ENCODE peak calls at places on chromosome 2, in seven cellular contexts. One of them, this sample, is unnamed. For H3K27me3, the result is how much of the 10 kb centered on the place peaks cover.

GRCh38 chr2:176997074-176997791 is 215.4 kb upstream of the HNRNPA3 start:
- DNase-seq in cardiac muscle cell: no peak
- DNase-seq in left lung: no peak
- DNase-seq in IMR-90: peak
- DNase-seq in psoas muscle: no peak
- DNase-seq in transverse colon: peak
- DNase-seq in endodermal cell: no peak
- DNase-seq in this sample: no peak

GRCh38 chr2:59754336-59754735 is 799.1 kb downstream of the BCL11A start:
- DNase-seq in cardiac muscle cell: peak
- DNase-seq in left lung: no peak
- DNase-seq in IMR-90: no peak
- DNase-seq in psoas muscle: no peak
- DNase-seq in transverse colon: no peak
- DNase-seq in endodermal cell: peak
- DNase-seq in this sample: no peak

GRCh38 chr2:182248362-182248761 is 178.5 kb downstream of the PDE1A start:
- DNase-seq in cardiac muscle cell: no peak
- DNase-seq in left lung: no peak
- DNase-seq in IMR-90: no peak
- DNase-seq in psoas muscle: no peak
- DNase-seq in transverse colon: no peak
- DNase-seq in endodermal cell: no peak
- DNase-seq in this sample: no peak

GRCh38 chr2:98134138-98134537 is 47.2 kb downstream of the VWA3B start:
- DNase-seq in cardiac muscle cell: no peak
- DNase-seq in left lung: peak
- DNase-seq in IMR-90: no peak
- DNase-seq in psoas muscle: no peak
- DNase-seq in transverse colon: no peak
- DNase-seq in endodermal cell: peak
- DNase-seq in this sample: no peak

GRCh38 chr2:168185583-168186274 is 61.7 kb downstream of the STK39 start:
- DNase-seq in cardiac muscle cell: no peak
- DNase-seq in left lung: no peak
- DNase-seq in IMR-90: no peak
- DNase-seq in psoas muscle: no peak
- DNase-seq in transverse colon: no peak
- DNase-seq in endodermal cell: no peak
- DNase-seq in this sample: no peak

GRCh38 chr2:200794143-200794542 is 17.6 kb upstream of the BZW1 start:
- DNase-seq in cardiac muscle cell: no peak
- DNase-seq in left lung: no peak
- DNase-seq in IMR-90: no peak
- DNase-seq in psoas muscle: no peak
- DNase-seq in transverse colon: no peak
- DNase-seq in endodermal cell: no peak
- DNase-seq in this sample: no peak

GRCh38 chr2:130827502-130828251 is 9.0 kb upstream of the ARHGEF4 start:
- DNase-seq in cardiac muscle cell: no peak
- DNase-seq in left lung: no peak
- DNase-seq in IMR-90: peak
- DNase-seq in psoas muscle: no peak
- DNase-seq in transverse colon: no peak
- DNase-seq in endodermal cell: peak
- DNase-seq in this sample: no peak

GRCh38 chr2:173290046-173290445 is 64.6 kb upstream of the CDCA7 start:
- DNase-seq in cardiac muscle cell: no peak
- DNase-seq in left lung: no peak
- DNase-seq in IMR-90: peak
- DNase-seq in psoas muscle: no peak
- DNase-seq in transverse colon: no peak
- DNase-seq in endodermal cell: no peak
- DNase-seq in this sample: no peak

GRCh38 chr2:227697013-227697412 is 20.8 kb downstream of the SLC19A3 start:
- DNase-seq in cardiac muscle cell: no peak
- DNase-seq in left lung: no peak
- DNase-seq in IMR-90: no peak
- DNase-seq in psoas muscle: no peak
- DNase-seq in transverse colon: no peak
- DNase-seq in endodermal cell: no peak
- DNase-seq in this sample: no peak

GRCh38 chr2:28643324-28643723 is 108.3 kb upstream of the PPP1CB start:
- DNase-seq in cardiac muscle cell: no peak
- DNase-seq in left lung: no peak
- DNase-seq in IMR-90: no peak
- DNase-seq in psoas muscle: no peak
- DNase-seq in transverse colon: no peak
- DNase-seq in endodermal cell: no peak
- DNase-seq in this sample: no peak

GRCh38 chr2:79831919-79832318 is 319.1 kb downstream of the CTNNA2 start:
- DNase-seq in cardiac muscle cell: no peak
- DNase-seq in left lung: no peak
- DNase-seq in IMR-90: no peak
- DNase-seq in psoas muscle: no peak
- DNase-seq in transverse colon: no peak
- DNase-seq in endodermal cell: no peak
- DNase-seq in this sample: no peak

GRCh38 chr2:65153515-65153914 is 23.6 kb upstream of the RAB1A start:
- DNase-seq in cardiac muscle cell: no peak
- DNase-seq in left lung: no peak
- DNase-seq in IMR-90: peak
- DNase-seq in psoas muscle: no peak
- DNase-seq in transverse colon: no peak
- DNase-seq in endodermal cell: no peak
- DNase-seq in this sample: no peak

GRCh38 chr2:235223011-235223410 is 270.8 kb upstream of the AGAP1 start:
- DNase-seq in cardiac muscle cell: no peak
- DNase-seq in left lung: no peak
- DNase-seq in IMR-90: no peak
- DNase-seq in psoas muscle: no peak
- DNase-seq in transverse colon: no peak
- DNase-seq in endodermal cell: no peak
- DNase-seq in this sample: no peak

GRCh38 chr2:44965684-44966083 is 24.2 kb downstream of the SIX3 start:
- DNase-seq in cardiac muscle cell: no peak
- DNase-seq in left lung: peak
- DNase-seq in IMR-90: no peak
- DNase-seq in psoas muscle: no peak
- DNase-seq in transverse colon: no peak
- DNase-seq in endodermal cell: no peak
- DNase-seq in this sample: no peak

GRCh38 chr2:63058149-63058741 is 7.6 kb downstream of the OTX1 start:
- DNase-seq in cardiac muscle cell: no peak
- DNase-seq in left lung: no peak
- DNase-seq in IMR-90: peak
- DNase-seq in psoas muscle: peak
- DNase-seq in transverse colon: peak
- DNase-seq in endodermal cell: peak
- DNase-seq in this sample: no peak

GRCh38 chr2:150410809-150411208 is 76.7 kb downstream of the RND3 start:
- DNase-seq in cardiac muscle cell: peak
- DNase-seq in left lung: no peak
- DNase-seq in IMR-90: peak
- DNase-seq in psoas muscle: no peak
- DNase-seq in transverse colon: no peak
- DNase-seq in endodermal cell: peak
- DNase-seq in this sample: no peak

GRCh38 chr2:235666240-235666781 is 172.5 kb downstream of the AGAP1 start:
- DNase-seq in cardiac muscle cell: peak
- DNase-seq in left lung: no peak
- DNase-seq in IMR-90: peak
- DNase-seq in psoas muscle: no peak
- DNase-seq in transverse colon: no peak
- DNase-seq in endodermal cell: peak
- DNase-seq in this sample: no peak

GRCh38 chr2:190927257-190927656 is 46.6 kb downstream of the GLS start:
- DNase-seq in cardiac muscle cell: no peak
- DNase-seq in left lung: no peak
- DNase-seq in IMR-90: peak
- DNase-seq in psoas muscle: no peak
- DNase-seq in transverse colon: no peak
- DNase-seq in endodermal cell: peak
- DNase-seq in this sample: no peak

GRCh38 chr2:213980883-213981282 is 430.0 kb upstream of the VWC2L start:
- DNase-seq in cardiac muscle cell: no peak
- DNase-seq in left lung: no peak
- DNase-seq in IMR-90: peak
- DNase-seq in psoas muscle: no peak
- DNase-seq in transverse colon: no peak
- DNase-seq in endodermal cell: no peak
- DNase-seq in this sample: no peak

DNA sequence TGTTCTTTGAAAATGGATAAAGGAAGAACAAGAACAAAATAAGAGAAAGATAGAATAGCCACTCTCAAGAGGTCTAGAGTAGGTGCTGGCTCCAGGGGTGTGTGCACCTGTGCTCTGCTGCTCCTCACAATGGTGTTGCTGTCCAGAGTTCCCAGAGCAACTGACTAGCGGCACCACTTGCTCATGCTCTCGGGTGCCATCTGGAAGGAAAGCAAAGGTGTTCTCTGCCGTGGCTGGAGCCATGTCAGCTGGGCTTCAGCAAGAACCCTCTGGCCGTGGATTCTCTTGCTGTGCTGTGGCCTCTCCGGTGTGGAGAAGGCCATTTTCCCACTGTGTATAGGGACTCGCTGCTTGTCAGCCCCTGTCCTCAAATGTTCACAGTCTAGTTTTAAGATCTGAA is 114.6 kb upstream of the TEX51 start:
- DNase-seq in cardiac muscle cell: peak
- DNase-seq in left lung: peak
- DNase-seq in IMR-90: no peak
- DNase-seq in psoas muscle: no peak
- DNase-seq in transverse colon: no peak
- DNase-seq in endodermal cell: no peak
- DNase-seq in this sample: no peak
- H3K27me3 ChIP-seq in cardiac muscle cell: under half
- H3K27me3 ChIP-seq in left lung: under half
- H3K27me3 ChIP-seq in IMR-90: under half
- H3K27me3 ChIP-seq in psoas muscle: under half
- H3K27me3 ChIP-seq in transverse colon: under half
- H3K27me3 ChIP-seq in endodermal cell: under half
- H3K27me3 ChIP-seq in this sample: under half

DNA sequence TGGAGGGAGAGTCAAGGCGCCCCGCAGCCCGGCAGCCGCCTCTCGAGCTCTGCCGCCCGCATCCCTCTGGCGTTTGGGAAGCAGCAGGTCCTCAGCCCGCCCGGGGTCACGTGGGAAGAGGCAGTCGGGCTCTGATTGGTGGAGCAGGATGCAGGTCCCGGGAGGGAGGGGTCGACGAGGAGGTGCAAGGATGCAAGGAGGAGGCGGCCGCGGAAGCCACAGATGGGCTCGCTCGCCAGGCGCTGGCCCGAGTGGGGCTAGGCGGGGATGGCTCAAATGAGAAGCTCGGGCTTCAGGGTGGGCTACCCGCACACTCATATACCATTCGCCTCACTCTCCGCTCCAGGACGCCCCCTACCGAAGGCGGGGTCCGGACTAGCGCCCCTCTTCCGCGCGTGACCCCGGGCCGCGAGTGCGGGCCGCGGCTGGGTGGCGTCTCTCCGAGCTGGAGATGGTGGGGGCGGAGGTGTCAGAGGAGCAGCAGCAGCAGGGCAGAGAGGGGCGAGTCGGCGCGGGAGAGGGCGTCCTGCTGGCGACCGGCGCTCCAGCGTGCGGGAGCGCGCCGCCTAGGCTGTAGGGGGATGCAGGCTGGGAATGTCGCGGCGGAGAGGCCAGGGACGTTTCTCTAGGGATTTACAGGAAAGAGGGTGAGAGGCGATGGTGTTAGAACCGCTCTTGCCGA is at the start of gene TMEFF2:
- DNase-seq in cardiac muscle cell: peak
- DNase-seq in left lung: peak
- DNase-seq in IMR-90: peak
- DNase-seq in psoas muscle: peak
- DNase-seq in transverse colon: peak
- DNase-seq in endodermal cell: peak
- DNase-seq in this sample: no peak
- TF ChIP-seq CTCF in cardiac muscle cell: peak
- TF ChIP-seq CTCF in left lung: no peak
- TF ChIP-seq CTCF in IMR-90: peak
- TF ChIP-seq CTCF in psoas muscle: no peak
- TF ChIP-seq CTCF in transverse colon: no peak
- TF ChIP-seq CTCF in endodermal cell: peak
- TF ChIP-seq CTCF in this sample: no peak

GRCh38 chr2:239429473-239430350 is 28.9 kb upstream of the HDAC4 start:
- DNase-seq in cardiac muscle cell: no peak
- DNase-seq in left lung: no peak
- DNase-seq in IMR-90: peak
- DNase-seq in psoas muscle: no peak
- DNase-seq in transverse colon: no peak
- DNase-seq in endodermal cell: peak
- DNase-seq in this sample: no peak
- H3K27me3 ChIP-seq in cardiac muscle cell: under half
- H3K27me3 ChIP-seq in left lung: under half
- H3K27me3 ChIP-seq in IMR-90: under half
- H3K27me3 ChIP-seq in psoas muscle: under half
- H3K27me3 ChIP-seq in transverse colon: under half
- H3K27me3 ChIP-seq in endodermal cell: under half
- H3K27me3 ChIP-seq in this sample: under half

GRCh38 chr2:219253753-219254589 is at the start of gene TUBA4A:
- DNase-seq in cardiac muscle cell: peak
- DNase-seq in left lung: peak
- DNase-seq in IMR-90: peak
- DNase-seq in psoas muscle: peak
- DNase-seq in transverse colon: peak
- DNase-seq in endodermal cell: peak
- DNase-seq in this sample: peak
- TF ChIP-seq CTCF in cardiac muscle cell: no peak
- TF ChIP-seq CTCF in left lung: no peak
- TF ChIP-seq CTCF in IMR-90: no peak
- TF ChIP-seq CTCF in psoas muscle: peak
- TF ChIP-seq CTCF in transverse colon: peak
- TF ChIP-seq CTCF in endodermal cell: no peak
- TF ChIP-seq CTCF in this sample: no peak

GRCh38 chr2:1850031-1850430 is 105.7 kb upstream of the PXDN start:
- DNase-seq in cardiac muscle cell: no peak
- DNase-seq in left lung: no peak
- DNase-seq in IMR-90: no peak
- DNase-seq in psoas muscle: no peak
- DNase-seq in transverse colon: no peak
- DNase-seq in endodermal cell: no peak
- DNase-seq in this sample: no peak

GRCh38 chr2:1846046-1847015 is 102.0 kb upstream of the PXDN start:
- DNase-seq in cardiac muscle cell: no peak
- DNase-seq in left lung: no peak
- DNase-seq in IMR-90: no peak
- DNase-seq in psoas muscle: no peak
- DNase-seq in transverse colon: no peak
- DNase-seq in endodermal cell: no peak
- DNase-seq in this sample: no peak

GRCh38 chr2:1849450-1849849 is 105.1 kb upstream of the PXDN start:
- DNase-seq in cardiac muscle cell: no peak
- DNase-seq in left lung: no peak
- DNase-seq in IMR-90: no peak
- DNase-seq in psoas muscle: no peak
- DNase-seq in transverse colon: no peak
- DNase-seq in endodermal cell: no peak
- DNase-seq in this sample: no peak

GRCh38 chr2:1848599-1848995 is 104.3 kb upstream of the PXDN start:
- DNase-seq in cardiac muscle cell: no peak
- DNase-seq in left lung: no peak
- DNase-seq in IMR-90: no peak
- DNase-seq in psoas muscle: no peak
- DNase-seq in transverse colon: no peak
- DNase-seq in endodermal cell: no peak
- DNase-seq in this sample: no peak

GRCh38 chr2:1847846-1848598 is 103.7 kb upstream of the PXDN start:
- DNase-seq in cardiac muscle cell: no peak
- DNase-seq in left lung: no peak
- DNase-seq in IMR-90: no peak
- DNase-seq in psoas muscle: no peak
- DNase-seq in transverse colon: no peak
- DNase-seq in endodermal cell: no peak
- DNase-seq in this sample: no peak
- H3K27me3 ChIP-seq in cardiac muscle cell: under half
- H3K27me3 ChIP-seq in left lung: under half
- H3K27me3 ChIP-seq in IMR-90: half or more
- H3K27me3 ChIP-seq in psoas muscle: under half
- H3K27me3 ChIP-seq in transverse colon: under half
- H3K27me3 ChIP-seq in endodermal cell: under half
- H3K27me3 ChIP-seq in this sample: under half